ENCODE peak calls at places on chromosomes 4 and X, in four cellular contexts. One of them, this sample, is unnamed.

GRCh38 chrX:100649550-100650356 is 5.8 kb downstream of the SRPX2 start:
- DNase-seq in NCI-H510A treated with DMSO at 0.1 percent for 48 hours: no peak
- DNase-seq in left colon: peak; percentile 59
- DNase-seq in effector memory CD4-positive, alpha-beta T cell: no peak
- DNase-seq in this sample: no peak

GRCh38 chrX:19593684-19594083 is 78.4 kb upstream of the MAP3K15 start:
- DNase-seq in NCI-H510A treated with DMSO at 0.1 percent for 48 hours: peak; percentile 24
- DNase-seq in left colon: no peak
- DNase-seq in effector memory CD4-positive, alpha-beta T cell: peak; percentile 4
- DNase-seq in this sample: no peak

GRCh38 chr4:143587703-143588102 is 74.2 kb downstream of the SMARCA5 start:
- DNase-seq in NCI-H510A treated with DMSO at 0.1 percent for 48 hours: no peak
- DNase-seq in left colon: no peak
- DNase-seq in effector memory CD4-positive, alpha-beta T cell: no peak
- DNase-seq in this sample: no peak

GRCh38 chr4:4356106-4357041 is 30.5 kb upstream of the NSG1 start:
- DNase-seq in NCI-H510A treated with DMSO at 0.1 percent for 48 hours: no peak
- DNase-seq in left colon: no peak
- DNase-seq in effector memory CD4-positive, alpha-beta T cell: no peak
- DNase-seq in this sample: no peak

GRCh38 chr4:111602848-111603247 is 542.4 kb upstream of the FAM241A start:
- DNase-seq in NCI-H510A treated with DMSO at 0.1 percent for 48 hours: peak; percentile 11
- DNase-seq in left colon: no peak
- DNase-seq in effector memory CD4-positive, alpha-beta T cell: no peak
- DNase-seq in this sample: no peak

GRCh38 chrX:1072637-1073377 is 139.6 kb downstream of the CRLF2 start:
- DNase-seq in NCI-H510A treated with DMSO at 0.1 percent for 48 hours: no peak
- DNase-seq in left colon: no peak
- DNase-seq in effector memory CD4-positive, alpha-beta T cell: no peak
- DNase-seq in this sample: no peak

GRCh38 chr4:141705747-141706377 is 69.5 kb downstream of the IL15 start:
- DNase-seq in NCI-H510A treated with DMSO at 0.1 percent for 48 hours: no peak
- DNase-seq in left colon: no peak
- DNase-seq in effector memory CD4-positive, alpha-beta T cell: no peak
- DNase-seq in this sample: no peak

GRCh38 chrX:138710311-138710791 is 1.2 kb downstream of the FGF13 start:
- DNase-seq in NCI-H510A treated with DMSO at 0.1 percent for 48 hours: no peak
- DNase-seq in left colon: peak; percentile 3
- DNase-seq in effector memory CD4-positive, alpha-beta T cell: no peak
- DNase-seq in this sample: no peak

GRCh38 chr4:107719211-107719926 is 665 bp downstream of the PAPSS1 start:
- DNase-seq in NCI-H510A treated with DMSO at 0.1 percent for 48 hours: no peak
- DNase-seq in left colon: no peak
- DNase-seq in effector memory CD4-positive, alpha-beta T cell: no peak
- DNase-seq in this sample: no peak

GRCh38 chr4:150152764-150153163 is 74.5 kb downstream of the DCLK2 start:
- DNase-seq in NCI-H510A treated with DMSO at 0.1 percent for 48 hours: no peak
- DNase-seq in left colon: no peak
- DNase-seq in effector memory CD4-positive, alpha-beta T cell: no peak
- DNase-seq in this sample: no peak

GRCh38 chrX:125205084-125205917 is 114.4 kb upstream of the TEX13C start:
- DNase-seq in NCI-H510A treated with DMSO at 0.1 percent for 48 hours: peak; percentile 26
- DNase-seq in left colon: peak; percentile 7
- DNase-seq in effector memory CD4-positive, alpha-beta T cell: no peak
- DNase-seq in this sample: peak; percentile 37

GRCh38 chr4:3213661-3214250 is 35.2 kb upstream of the MSANTD1 start:
- DNase-seq in NCI-H510A treated with DMSO at 0.1 percent for 48 hours: no peak
- DNase-seq in left colon: no peak
- DNase-seq in effector memory CD4-positive, alpha-beta T cell: no peak
- DNase-seq in this sample: no peak

GRCh38 chrX:16743604-16744325 is 24.4 kb downstream of the SYAP1 start:
- DNase-seq in NCI-H510A treated with DMSO at 0.1 percent for 48 hours: no peak
- DNase-seq in left colon: no peak
- DNase-seq in effector memory CD4-positive, alpha-beta T cell: no peak
- DNase-seq in this sample: no peak

GRCh38 chr4:11480683-11481082 is 52.0 kb upstream of the HS3ST1 start:
- DNase-seq in NCI-H510A treated with DMSO at 0.1 percent for 48 hours: no peak
- DNase-seq in left colon: no peak
- DNase-seq in effector memory CD4-positive, alpha-beta T cell: no peak
- DNase-seq in this sample: no peak

GRCh38 chrX:119045884-119046283 is 26.9 kb upstream of the CT47C1 start:
- DNase-seq in NCI-H510A treated with DMSO at 0.1 percent for 48 hours: no peak
- DNase-seq in left colon: no peak
- DNase-seq in effector memory CD4-positive, alpha-beta T cell: no peak
- DNase-seq in this sample: no peak

GRCh38 chr4:24535399-24535798 is 49.0 kb downstream of the DHX15 start:
- DNase-seq in NCI-H510A treated with DMSO at 0.1 percent for 48 hours: no peak
- DNase-seq in left colon: no peak
- DNase-seq in effector memory CD4-positive, alpha-beta T cell: no peak
- DNase-seq in this sample: no peak

GRCh38 chrX:129795584-129795983 is 15.8 kb downstream of the SASH3 start:
- DNase-seq in NCI-H510A treated with DMSO at 0.1 percent for 48 hours: no peak
- DNase-seq in left colon: no peak
- DNase-seq in effector memory CD4-positive, alpha-beta T cell: no peak
- DNase-seq in this sample: no peak

GRCh38 chr4:46254788-46255187 is 130.9 kb upstream of the GABRG1 start:
- DNase-seq in NCI-H510A treated with DMSO at 0.1 percent for 48 hours: no peak
- DNase-seq in left colon: no peak
- DNase-seq in effector memory CD4-positive, alpha-beta T cell: no peak
- DNase-seq in this sample: no peak

GRCh38 chr4:32189130-32189529 is 1469.0 kb downstream of the PCDH7 start:
- DNase-seq in NCI-H510A treated with DMSO at 0.1 percent for 48 hours: no peak
- DNase-seq in left colon: no peak
- DNase-seq in effector memory CD4-positive, alpha-beta T cell: no peak
- DNase-seq in this sample: no peak

GRCh38 chr4:146132445-146132844 is 43.1 kb upstream of the LSM6 start:
- DNase-seq in NCI-H510A treated with DMSO at 0.1 percent for 48 hours: no peak
- DNase-seq in left colon: no peak
- DNase-seq in effector memory CD4-positive, alpha-beta T cell: no peak
- DNase-seq in this sample: no peak

GRCh38 chr4:106062452-106062875 is 167.2 kb downstream of the NPNT start:
- DNase-seq in NCI-H510A treated with DMSO at 0.1 percent for 48 hours: no peak
- DNase-seq in left colon: no peak
- DNase-seq in effector memory CD4-positive, alpha-beta T cell: no peak
- DNase-seq in this sample: no peak

GRCh38 chrX:118528089-118528753 is 32.6 kb downstream of the DOCK11 start:
- DNase-seq in NCI-H510A treated with DMSO at 0.1 percent for 48 hours: no peak
- DNase-seq in left colon: peak; percentile 18
- DNase-seq in effector memory CD4-positive, alpha-beta T cell: peak; percentile 34
- DNase-seq in this sample: no peak

GRCh38 chrX:40772290-40772689 is 36.9 kb upstream of the MED14 start:
- DNase-seq in NCI-H510A treated with DMSO at 0.1 percent for 48 hours: no peak
- DNase-seq in left colon: no peak
- DNase-seq in effector memory CD4-positive, alpha-beta T cell: no peak
- DNase-seq in this sample: no peak

GRCh38 chr4:184471872-184472539 is 2.3 kb downstream of the IRF2 start:
- DNase-seq in NCI-H510A treated with DMSO at 0.1 percent for 48 hours: peak; percentile 21
- DNase-seq in left colon: peak; percentile 40
- DNase-seq in effector memory CD4-positive, alpha-beta T cell: no peak
- DNase-seq in this sample: no peak

GRCh38 chrX:151852294-151852693 is 60.4 kb upstream of the MAGEA4 start:
- DNase-seq in NCI-H510A treated with DMSO at 0.1 percent for 48 hours: no peak
- DNase-seq in left colon: peak; percentile 16
- DNase-seq in effector memory CD4-positive, alpha-beta T cell: no peak
- DNase-seq in this sample: no peak

GRCh38 chr4:4995103-4995761 is 24.0 kb downstream of the CYTL1 start:
- DNase-seq in NCI-H510A treated with DMSO at 0.1 percent for 48 hours: peak; percentile 49
- DNase-seq in left colon: peak; percentile 65
- DNase-seq in effector memory CD4-positive, alpha-beta T cell: no peak
- DNase-seq in this sample: peak; percentile 78

GRCh38 chr4:87108142-87108546 is 112.3 kb downstream of the KLHL8 start:
- DNase-seq in NCI-H510A treated with DMSO at 0.1 percent for 48 hours: no peak
- DNase-seq in left colon: no peak
- DNase-seq in effector memory CD4-positive, alpha-beta T cell: no peak
- DNase-seq in this sample: no peak

GRCh38 chr4:35548921-35549320 is 695.4 kb downstream of the ARAP2 start:
- DNase-seq in NCI-H510A treated with DMSO at 0.1 percent for 48 hours: no peak
- DNase-seq in left colon: no peak
- DNase-seq in effector memory CD4-positive, alpha-beta T cell: no peak
- DNase-seq in this sample: no peak

GRCh38 chrX:125778256-125778655 is 387.8 kb downstream of the DCAF12L2 start:
- DNase-seq in NCI-H510A treated with DMSO at 0.1 percent for 48 hours: no peak
- DNase-seq in left colon: no peak
- DNase-seq in effector memory CD4-positive, alpha-beta T cell: no peak
- DNase-seq in this sample: no peak

GRCh38 chr4:53695540-53696463 is 104.5 kb upstream of the LNX1 start:
- DNase-seq in NCI-H510A treated with DMSO at 0.1 percent for 48 hours: no peak
- DNase-seq in left colon: no peak
- DNase-seq in effector memory CD4-positive, alpha-beta T cell: no peak
- DNase-seq in this sample: no peak

GRCh38 chr4:72567821-72568620 is 1.0 kb downstream of the ADAMTS3 start:
- DNase-seq in NCI-H510A treated with DMSO at 0.1 percent for 48 hours: peak; percentile 58
- DNase-seq in left colon: peak; percentile 36
- DNase-seq in effector memory CD4-positive, alpha-beta T cell: no peak
- DNase-seq in this sample: peak; percentile 40

GRCh38 chrX:38987135-38987780 is 186.0 kb downstream of the MID1IP1 start:
- DNase-seq in NCI-H510A treated with DMSO at 0.1 percent for 48 hours: no peak
- DNase-seq in left colon: peak; percentile 24
- DNase-seq in effector memory CD4-positive, alpha-beta T cell: no peak
- DNase-seq in this sample: no peak